ENCODE peak calls at places on chromosomes 5 and 9, in four cellular contexts. One of them, this sample, is unnamed.

GRCh38 chr5:133853972-133854371 is 114.5 kb downstream of the C5orf15 start:
- DNase-seq in fibroblast of lung: no peak
- DNase-seq in Peyer's patch: no peak
- DNase-seq in epithelial cell of esophagus: no peak
- DNase-seq in this sample: no peak

GRCh38 chr9:16053131-16053530 is 500.3 kb downstream of the CCDC171 start:
- DNase-seq in Peyer's patch: no peak
- DNase-seq in epithelial cell of esophagus: no peak
- DNase-seq in fibroblast of lung: no peak
- DNase-seq in this sample: no peak

GRCh38 chr9:84404095-84404686 is 63.6 kb upstream of the SLC28A3 start:
- DNase-seq in Peyer's patch: no peak
- DNase-seq in epithelial cell of esophagus: peak
- DNase-seq in fibroblast of lung: no peak
- DNase-seq in this sample: peak

GRCh38 chr5:16550316-16550952 is 66.4 kb downstream of the RETREG1 start:
- DNase-seq in fibroblast of lung: peak
- DNase-seq in Peyer's patch: no peak
- DNase-seq in epithelial cell of esophagus: peak
- DNase-seq in this sample: peak

GRCh38 chr5:164504141-164504772 is 998.8 kb downstream of the MAT2B start:
- DNase-seq in Peyer's patch: peak
- DNase-seq in fibroblast of lung: peak
- DNase-seq in epithelial cell of esophagus: peak
- DNase-seq in this sample: peak

GRCh38 chr9:3768286-3768685 is 242.5 kb upstream of the RFX3 start:
- DNase-seq in fibroblast of lung: no peak
- DNase-seq in Peyer's patch: no peak
- DNase-seq in epithelial cell of esophagus: no peak
- DNase-seq in this sample: no peak

GRCh38 chr5:148972958-148973357 is 89.9 kb downstream of the SH3TC2 start:
- DNase-seq in fibroblast of lung: peak
- DNase-seq in epithelial cell of esophagus: peak
- DNase-seq in Peyer's patch: no peak
- DNase-seq in this sample: no peak

GRCh38 chr5:2094616-2094995 is 211.9 kb upstream of the IRX4 start:
- DNase-seq in fibroblast of lung: peak
- DNase-seq in epithelial cell of esophagus: no peak
- DNase-seq in Peyer's patch: no peak
- DNase-seq in this sample: no peak

GRCh38 chr9:76464706-76465105 is 5.7 kb downstream of the GCNT1 start:
- DNase-seq in epithelial cell of esophagus: no peak
- DNase-seq in fibroblast of lung: peak
- DNase-seq in Peyer's patch: no peak
- DNase-seq in this sample: no peak

GRCh38 chr5:152532714-152533113 is 127.6 kb upstream of the NMUR2 start:
- DNase-seq in fibroblast of lung: peak
- DNase-seq in Peyer's patch: no peak
- DNase-seq in epithelial cell of esophagus: peak
- DNase-seq in this sample: peak

GRCh38 chr5:126863402-126863801 is 86.5 kb downstream of the LMNB1 start:
- DNase-seq in Peyer's patch: no peak
- DNase-seq in fibroblast of lung: no peak
- DNase-seq in epithelial cell of esophagus: no peak
- DNase-seq in this sample: no peak

GRCh38 chr5:80055491-80056170 is 20.5 kb downstream of the THBS4 start:
- DNase-seq in Peyer's patch: no peak
- DNase-seq in fibroblast of lung: no peak
- DNase-seq in epithelial cell of esophagus: peak
- DNase-seq in this sample: no peak

GRCh38 chr5:78497573-78498533 is 137.4 kb downstream of the SCAMP1 start:
- DNase-seq in epithelial cell of esophagus: no peak
- DNase-seq in fibroblast of lung: no peak
- DNase-seq in Peyer's patch: no peak
- DNase-seq in this sample: peak

GRCh38 chr9:105243015-105243686 is 1.3 kb upstream of the SLC44A1 start:
- DNase-seq in fibroblast of lung: no peak
- DNase-seq in epithelial cell of esophagus: no peak
- DNase-seq in Peyer's patch: no peak
- DNase-seq in this sample: no peak

GRCh38 chr5:125043781-125044391 is 297.4 kb upstream of the ZNF608 start:
- DNase-seq in fibroblast of lung: peak
- DNase-seq in epithelial cell of esophagus: peak
- DNase-seq in Peyer's patch: no peak
- DNase-seq in this sample: no peak

GRCh38 chr5:147093138-147093537 is 141.7 kb upstream of the STK32A start:
- DNase-seq in epithelial cell of esophagus: peak
- DNase-seq in fibroblast of lung: peak
- DNase-seq in Peyer's patch: no peak
- DNase-seq in this sample: no peak

GRCh38 chr5:140554454-140554853 is 2.8 kb downstream of the SRA1 start:
- DNase-seq in Peyer's patch: peak
- DNase-seq in epithelial cell of esophagus: peak
- DNase-seq in fibroblast of lung: peak
- DNase-seq in this sample: no peak

GRCh38 chr9:128771094-128771721 is 519 bp downstream of the ZER1 start:
- DNase-seq in epithelial cell of esophagus: peak
- DNase-seq in Peyer's patch: no peak
- DNase-seq in fibroblast of lung: peak
- DNase-seq in this sample: peak

GRCh38 chr5:56169281-56169680 is 63.8 kb downstream of the ANKRD55 start:
- DNase-seq in epithelial cell of esophagus: no peak
- DNase-seq in Peyer's patch: no peak
- DNase-seq in fibroblast of lung: no peak
- DNase-seq in this sample: no peak

GRCh38 chr5:132684496-132684895 is 10.7 kb downstream of the IL4 start:
- DNase-seq in fibroblast of lung: no peak
- DNase-seq in Peyer's patch: no peak
- DNase-seq in epithelial cell of esophagus: no peak
- DNase-seq in this sample: no peak

GRCh38 chr5:92927291-92927778 is 653.7 kb downstream of the NR2F1-AS1 start:
- DNase-seq in epithelial cell of esophagus: peak
- DNase-seq in Peyer's patch: no peak
- DNase-seq in fibroblast of lung: no peak
- DNase-seq in this sample: no peak

GRCh38 chr9:133397370-133397769 is 20.4 kb downstream of the REXO4 start:
- DNase-seq in fibroblast of lung: no peak
- DNase-seq in epithelial cell of esophagus: no peak
- DNase-seq in Peyer's patch: no peak
- DNase-seq in this sample: no peak

GRCh38 chr5:1791176-1791575 is 8.5 kb downstream of the MRPL36 start:
- DNase-seq in fibroblast of lung: no peak
- DNase-seq in Peyer's patch: no peak
- DNase-seq in epithelial cell of esophagus: no peak
- DNase-seq in this sample: no peak

GRCh38 chr5:93078082-93079038 is 502.7 kb downstream of the NR2F1-AS1 start:
- DNase-seq in fibroblast of lung: peak
- DNase-seq in Peyer's patch: no peak
- DNase-seq in epithelial cell of esophagus: peak
- DNase-seq in this sample: peak

GRCh38 chr9:110919055-110919445 is 119.2 kb downstream of the LPAR1 start:
- DNase-seq in Peyer's patch: no peak
- DNase-seq in fibroblast of lung: no peak
- DNase-seq in epithelial cell of esophagus: no peak
- DNase-seq in this sample: no peak

GRCh38 chr9:137878146-137878941 is 762 bp downstream of the CACNA1B start:
- DNase-seq in Peyer's patch: no peak
- DNase-seq in epithelial cell of esophagus: peak
- DNase-seq in fibroblast of lung: peak
- DNase-seq in this sample: no peak

GRCh38 chr9:112820886-112821285 is 69.8 kb downstream of the SLC46A2 start:
- DNase-seq in epithelial cell of esophagus: peak
- DNase-seq in fibroblast of lung: peak
- DNase-seq in Peyer's patch: no peak
- DNase-seq in this sample: no peak

GRCh38 chr9:136742640-136743391 is at the start of gene LCN10:
- DNase-seq in Peyer's patch: no peak
- DNase-seq in fibroblast of lung: no peak
- DNase-seq in epithelial cell of esophagus: no peak
- DNase-seq in this sample: no peak
- H3K4me3 ChIP-seq in Peyer's patch: peak
- H3K4me3 ChIP-seq in fibroblast of lung: no peak
- H3K4me3 ChIP-seq in epithelial cell of esophagus: no peak
- H3K4me3 ChIP-seq in this sample: no peak

DNA sequence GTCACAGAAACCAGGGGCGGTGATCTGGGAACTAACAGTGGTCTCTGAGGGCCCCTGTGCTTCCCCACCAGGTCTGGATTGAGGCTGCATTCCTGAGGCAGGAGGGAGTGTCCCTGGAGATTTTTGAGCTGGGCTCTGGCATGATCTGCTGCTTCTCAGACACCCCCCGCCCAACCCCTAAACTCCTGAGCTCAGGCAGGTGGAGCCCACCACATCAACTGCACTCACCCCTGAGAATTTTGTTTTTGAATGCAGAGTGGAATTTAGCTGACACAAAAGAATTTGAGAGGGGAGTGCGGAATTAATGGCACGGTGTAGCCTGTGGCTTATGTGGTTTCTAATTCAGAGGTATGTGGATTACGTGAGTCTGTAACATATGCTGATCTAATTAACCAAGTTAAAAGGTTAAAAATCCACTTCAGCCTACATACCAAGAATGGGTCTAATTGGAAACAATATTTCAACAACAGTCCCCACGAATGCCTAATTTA is 23.9 kb upstream of the CTSL start:
- DNase-seq in fibroblast of lung: no peak
- DNase-seq in Peyer's patch: no peak
- DNase-seq in epithelial cell of esophagus: no peak
- DNase-seq in this sample: no peak
- TF ChIP-seq CTCF in fibroblast of lung: no peak
- TF ChIP-seq CTCF in Peyer's patch: no peak
- TF ChIP-seq CTCF in epithelial cell of esophagus: no peak
- TF ChIP-seq CTCF in this sample: no peak

DNA sequence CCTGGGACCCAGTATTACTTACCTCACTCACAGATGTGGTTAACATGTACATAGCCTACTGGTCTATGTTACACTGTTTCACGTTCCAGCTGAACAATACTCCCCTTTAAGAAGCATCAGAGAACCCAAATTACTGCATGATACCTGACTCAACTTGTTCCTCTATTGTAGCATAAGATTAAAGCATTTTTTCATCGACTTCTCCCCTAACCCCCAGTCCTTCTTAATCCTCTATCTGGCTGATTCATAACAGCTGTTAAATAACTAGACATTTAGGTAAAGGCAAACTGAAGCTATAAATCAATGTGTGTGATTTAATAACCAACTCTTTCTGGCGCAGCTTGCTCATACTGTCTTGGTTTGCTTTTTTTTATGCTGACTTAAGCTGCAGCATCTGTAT is 94.2 kb upstream of the MTAP start:
- DNase-seq in fibroblast of lung: peak
- DNase-seq in Peyer's patch: no peak
- DNase-seq in epithelial cell of esophagus: peak
- DNase-seq in this sample: no peak
- H3K4me3 ChIP-seq in fibroblast of lung: no peak
- H3K4me3 ChIP-seq in Peyer's patch: no peak
- H3K4me3 ChIP-seq in epithelial cell of esophagus: no peak
- H3K4me3 ChIP-seq in this sample: no peak

GRCh38 chr5:97980291-97980690 is 793.2 kb upstream of the RGMB start:
- DNase-seq in epithelial cell of esophagus: no peak
- DNase-seq in Peyer's patch: no peak
- DNase-seq in fibroblast of lung: no peak
- DNase-seq in this sample: no peak

GRCh38 chr5:97991236-97991635 is 782.2 kb upstream of the RGMB start:
- DNase-seq in fibroblast of lung: no peak
- DNase-seq in Peyer's patch: no peak
- DNase-seq in epithelial cell of esophagus: no peak
- DNase-seq in this sample: no peak

GRCh38 chr5:97986069-97986468 is 787.4 kb upstream of the RGMB start:
- DNase-seq in fibroblast of lung: peak
- DNase-seq in epithelial cell of esophagus: peak
- DNase-seq in Peyer's patch: no peak
- DNase-seq in this sample: no peak
- TF ChIP-seq CTCF in fibroblast of lung: no peak
- TF ChIP-seq CTCF in epithelial cell of esophagus: no peak
- TF ChIP-seq CTCF in Peyer's patch: no peak
- TF ChIP-seq CTCF in this sample: no peak

DNA sequence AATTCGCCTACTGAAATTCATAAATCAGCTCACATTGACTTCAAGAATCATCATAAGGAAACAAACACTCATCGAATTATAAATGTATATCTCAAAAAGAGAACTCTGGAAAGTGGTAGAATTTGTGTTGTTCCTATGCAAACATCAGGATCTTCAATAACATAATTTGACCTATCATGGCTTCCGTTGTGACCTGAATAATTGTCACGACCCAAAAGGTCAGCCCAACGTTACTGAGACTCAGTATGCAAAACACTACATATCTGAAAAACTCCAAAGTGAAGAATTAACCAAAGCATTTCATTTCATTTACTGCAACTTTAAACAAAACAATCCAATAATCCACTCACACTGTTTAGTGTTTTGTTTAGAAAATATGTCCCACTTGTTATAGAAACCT is 1.2 kb downstream of the RAPGEF6 start:
- DNase-seq in Peyer's patch: no peak
- DNase-seq in epithelial cell of esophagus: no peak
- DNase-seq in fibroblast of lung: no peak
- DNase-seq in this sample: peak
- H3K4me3 ChIP-seq in Peyer's patch: peak
- H3K4me3 ChIP-seq in epithelial cell of esophagus: peak
- H3K4me3 ChIP-seq in fibroblast of lung: peak
- H3K4me3 ChIP-seq in this sample: peak

DNA sequence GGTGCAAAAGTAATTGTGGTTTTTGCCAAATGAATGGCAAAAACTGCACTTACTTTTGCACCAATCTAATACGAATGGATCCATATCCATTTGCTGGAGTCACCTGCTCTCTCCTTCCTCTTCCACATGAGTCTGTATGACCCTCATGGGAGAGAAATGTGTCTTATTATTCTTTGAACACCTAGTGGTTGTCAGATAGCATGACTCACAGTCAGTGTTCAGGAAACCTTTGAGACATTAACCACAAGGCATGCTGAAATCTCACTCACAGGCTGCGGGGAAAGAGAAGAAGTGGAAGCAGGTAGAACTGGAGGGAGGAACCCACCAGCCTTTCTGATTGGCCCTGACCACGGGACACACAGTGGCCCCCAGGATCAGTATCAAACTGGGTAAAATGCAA is 222.8 kb upstream of the KLF4 start:
- DNase-seq in fibroblast of lung: peak
- DNase-seq in Peyer's patch: no peak
- DNase-seq in epithelial cell of esophagus: peak
- DNase-seq in this sample: peak
- TF ChIP-seq CTCF in fibroblast of lung: no peak
- TF ChIP-seq CTCF in Peyer's patch: no peak
- TF ChIP-seq CTCF in epithelial cell of esophagus: peak
- TF ChIP-seq CTCF in this sample: no peak